ENCODE peak calls at places on chromosome 10, in seven cellular contexts. K is HCT116, A is SK-N-SH, F is HepG2, B is H1, U is K562, Z is GM12878. G is an unnamed sample.

GRCh38 chr10:91883549-91884542 is 25.4 kb downstream of the FGFBP3 start:
- DNase-seq in A (no peak), F (peak; percentile 8), Z (no peak), K (no peak), U (no peak), B (no peak), G (peak; percentile 84)

GRCh38 chr10:17912764-17913163 is 39.0 kb upstream of the SLC39A12 start:
- DNase-seq in B (no peak), U (no peak), Z (no peak), F (no peak), K (no peak), A (no peak), G (no peak)

GRCh38 chr10:91907914-91908357 is 1.4 kb downstream of the FGFBP3 start:
- DNase-seq in Z (no peak), U (no peak), A (no peak), B (no peak), F (no peak), K (no peak), G (peak; percentile 42)

GRCh38 chr10:97355571-97355975 is 21.0 kb upstream of the FRAT2 start:
- DNase-seq in Z (no peak), A (no peak), U (no peak), K (no peak), B (peak; percentile 58), F (no peak), G (peak; percentile 68)

GRCh38 chr10:78931333-78932083 is 137.3 kb upstream of the ZMIZ1 start:
- DNase-seq in Z (no peak), B (no peak), A (peak; percentile 81), F (no peak), K (no peak), U (no peak), G (no peak)

GRCh38 chr10:97584060-97584797 is at the start of gene HOGA1:
- DNase-seq in Z (no peak), A (peak; percentile 89), B (peak; percentile 65), F (peak; percentile 91), K (peak; percentile 84), U (no peak), G (peak; percentile 79)

GRCh38 chr10:68052463-68052862 is 22.6 kb downstream of the HERC4 start:
- DNase-seq in K (no peak), U (no peak), Z (no peak), F (no peak), A (no peak), B (no peak), G (no peak)

GRCh38 chr10:33122014-33122788 is 164.2 kb upstream of the ITGB1 start:
- DNase-seq in B (no peak), U (no peak), F (no peak), A (no peak), Z (no peak), K (no peak), G (no peak)

GRCh38 chr10:63759335-63759734 is 238.1 kb downstream of the REEP3 start:
- DNase-seq in F (no peak), U (no peak), A (no peak), B (no peak), Z (no peak), K (no peak), G (no peak)

GRCh38 chr10:79118286-79119202 is 49.8 kb downstream of the ZMIZ1 start:
- DNase-seq in U (no peak), A (no peak), Z (no peak), K (no peak), B (no peak), F (no peak), G (no peak)

GRCh38 chr10:16459428-16459939 is 22.7 kb downstream of the PTER start:
- DNase-seq in K (no peak), A (no peak), F (no peak), B (no peak), U (no peak), Z (no peak), G (no peak)

GRCh38 chr10:102868976-102869289 is 337 bp upstream of the AS3MT start:
- DNase-seq in K (no peak), F (no peak), U (no peak), B (no peak), Z (no peak), A (peak; percentile 47), G (no peak)

GRCh38 chr10:118337356-118337755 is 4.8 kb downstream of the FAM204A start:
- DNase-seq in F (no peak), Z (no peak), A (no peak), K (no peak), B (no peak), U (no peak), G (no peak)

GRCh38 chr10:7610651-7611389 is 55.9 kb downstream of the ITIH5 start:
- DNase-seq in A (no peak), F (no peak), Z (no peak), B (no peak), K (peak; percentile 7), U (no peak), G (peak; percentile 30)

GRCh38 chr10:114024876-114025609 is 18.6 kb upstream of the ADRB1 start:
- DNase-seq in Z (peak; percentile 86), B (no peak), F (no peak), A (no peak), K (no peak), U (no peak), G (no peak)

DNA sequence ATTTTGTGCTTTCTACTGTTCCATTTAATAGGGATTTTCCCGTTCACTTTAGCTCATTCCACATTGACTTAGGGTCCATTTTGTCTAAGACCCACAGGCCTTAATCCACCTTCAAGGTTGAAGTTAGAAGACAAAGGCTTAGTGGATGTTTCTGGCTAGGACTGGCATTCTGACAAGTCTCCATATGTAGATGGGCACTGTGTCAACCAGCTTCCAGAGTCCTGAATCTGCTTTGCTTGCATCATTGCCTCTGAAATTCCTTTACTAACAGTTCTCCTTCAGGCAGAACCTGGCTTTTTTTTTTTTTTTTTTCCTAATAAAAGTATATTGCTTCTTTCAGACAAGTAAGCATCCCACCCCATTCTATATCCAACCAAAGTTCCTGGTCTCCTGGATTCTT is 69.6 kb upstream of the PDCD4 start:
- DNase-seq in Z (no peak), B (no peak), F (no peak), A (no peak), K (no peak), U (no peak), G (no peak)
- TF ChIP-seq JUND in Z (no peak), B (no peak), F (no peak), A (no peak), K (no peak), U (no peak), G (no peak)

GRCh38 chr10:22427890-22428571 is 82.7 kb downstream of the SPAG6 start:
- DNase-seq in F (no peak), Z (no peak), B (no peak), U (no peak), K (peak; percentile 92), A (peak; percentile 72), G (peak; percentile 14)
- TF ChIP-seq JUND in F (no peak), Z (no peak), B (no peak), U (peak; percentile 25), K (peak; percentile 52), A (peak; percentile 41), G (no peak)

DNA sequence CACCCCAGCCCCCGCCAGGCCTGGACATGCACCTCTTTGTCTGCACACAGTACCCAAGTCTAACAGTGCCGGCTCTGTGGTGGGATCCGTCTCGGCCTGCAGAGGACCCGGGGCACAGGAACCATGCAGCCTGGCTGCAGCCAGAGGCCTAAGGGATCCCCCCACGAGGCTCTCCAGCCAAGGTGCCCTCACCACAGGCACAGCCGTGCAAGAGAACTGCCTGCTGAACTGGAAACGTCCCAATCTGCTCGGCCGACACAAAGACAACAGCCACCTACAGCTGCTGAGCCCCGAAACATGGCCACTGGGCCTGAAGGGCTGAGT is 75.2 kb downstream of the DIP2C start:
- DNase-seq in Z (no peak), B (no peak), K (no peak), F (no peak), A (no peak), U (no peak), G (no peak)
- TF ChIP-seq JUND in Z (no peak), B (no peak), K (no peak), F (no peak), A (no peak), U (no peak), G (no peak)

DNA sequence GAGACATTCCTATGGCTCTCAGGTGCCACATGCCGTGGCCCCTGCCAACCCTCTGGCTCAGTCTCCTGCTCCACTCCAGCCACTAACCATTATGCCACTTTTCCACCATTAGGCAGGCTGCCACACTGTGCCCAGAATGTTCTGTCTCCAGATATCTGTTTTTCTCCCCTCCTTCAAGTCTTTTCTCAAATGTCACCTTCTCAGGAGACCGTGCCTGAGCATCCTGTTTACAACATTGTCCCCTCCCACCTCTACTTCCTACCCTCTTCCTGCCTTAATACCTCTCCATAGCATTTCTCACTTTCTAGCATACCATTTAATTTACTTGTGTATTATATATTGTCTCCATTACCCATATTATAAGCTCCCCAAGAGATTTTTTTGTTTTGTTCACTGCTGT is 162.5 kb upstream of the LYZL2 start:
- DNase-seq in U (no peak), K (no peak), A (no peak), F (no peak), B (no peak), Z (no peak), G (no peak)
- TF ChIP-seq JUND in U (no peak), K (no peak), A (no peak), F (no peak), B (no peak), Z (no peak), G (no peak)

GRCh38 chr10:71971311-71971731 is 7.1 kb downstream of the CHST3 start:
- DNase-seq in K (no peak), F (no peak), Z (no peak), U (no peak), A (no peak), B (no peak), G (no peak)

GRCh38 chr10:71968553-71969474 is 4.6 kb downstream of the CHST3 start:
- DNase-seq in F (no peak), B (no peak), Z (no peak), K (no peak), A (peak; percentile 47), U (no peak), G (no peak)

GRCh38 chr10:71970869-71971268 is 6.7 kb downstream of the CHST3 start:
- DNase-seq in A (peak; percentile 19), U (no peak), B (no peak), Z (no peak), K (no peak), F (no peak), G (no peak)

GRCh38 chr10:71969929-71970328 is 5.7 kb downstream of the CHST3 start:
- DNase-seq in F (no peak), B (no peak), A (peak; percentile 12), K (no peak), Z (no peak), U (no peak), G (no peak)

DNA sequence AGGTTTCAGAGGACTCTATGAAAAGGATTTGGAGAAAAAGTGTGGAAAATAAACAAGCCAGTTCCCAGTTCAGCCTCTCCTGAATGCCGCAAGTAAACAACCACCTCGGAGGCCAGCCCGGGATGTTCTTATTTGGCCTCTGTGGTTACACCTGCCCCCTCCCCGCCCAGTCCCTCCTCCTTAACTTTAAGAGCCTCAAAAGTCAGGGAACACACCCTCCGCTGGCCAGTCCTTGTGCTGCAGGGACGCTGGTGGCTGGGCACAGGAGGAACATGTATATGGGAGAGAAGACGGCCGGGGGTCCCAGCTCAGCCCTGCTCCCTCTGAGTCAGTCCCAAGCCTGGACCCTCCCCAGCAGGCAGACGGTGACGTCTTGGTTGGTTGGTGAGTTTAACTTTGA is 6.1 kb downstream of the CHST3 start:
- DNase-seq in U (peak; percentile 74), K (no peak), Z (no peak), F (no peak), A (peak; percentile 60), B (peak; percentile 77), G (peak; percentile 48)
- TF ChIP-seq JUND in U (no peak), K (no peak), Z (no peak), F (no peak), A (no peak), B (no peak), G (no peak)

G was measured in T47D.